ENCODE peak calls at places on chromosomes 3 and 15, in four cellular contexts. Q is nucleus accumbens; C is activated T-cell treated with anti-CD3 and anti-CD28 coated beads, Interleukin-2, amount 50 U/mL, for 72 hours; Z is mammary epithelial cell. V is an unnamed sample.

GRCh38 chr15:89221543-89221942 is at the start of gene RLBP1:
- DNase-seq in Q (peak), C (no peak), Z (peak), V (no peak)

GRCh38 chr3:105614288-105615030 is 247.8 kb downstream of the ALCAM start:
- DNase-seq in Q (no peak), C (no peak), Z (no peak), V (no peak)

GRCh38 chr3:55185380-55185779 is 257.5 kb upstream of the LRTM1 start:
- DNase-seq in Q (no peak), C (no peak), Z (no peak), V (no peak)

GRCh38 chr3:66035763-66036477 is 2.8 kb downstream of the MAGI1 start:
- DNase-seq in Q (no peak), C (no peak), Z (no peak), V (no peak)

GRCh38 chr3:53696401-53697172 is 149.6 kb downstream of the CHDH start:
- DNase-seq in Q (no peak), C (no peak), Z (no peak), V (peak)

GRCh38 chr15:40932625-40933519 is 3.7 kb downstream of the DLL4 start:
- DNase-seq in Q (no peak), C (no peak), Z (no peak), V (no peak)

GRCh38 chr15:65192016-65192415 is 6.9 kb upstream of the CLPX start:
- DNase-seq in Q (no peak), C (no peak), Z (no peak), V (no peak)

GRCh38 chr15:31364301-31365031 is 37.8 kb downstream of the KLF13 start:
- DNase-seq in Q (no peak), C (no peak), Z (peak), V (no peak)

GRCh38 chr3:138935864-138936762 is 10.8 kb downstream of the FOXL2 start:
- DNase-seq in Q (peak), C (peak), Z (peak), V (peak)

GRCh38 chr3:31738423-31738822 is 205.7 kb downstream of the STT3B start:
- DNase-seq in Q (no peak), C (no peak), Z (no peak), V (peak)

GRCh38 chr15:99438691-99439523 is 126.9 kb upstream of the MEF2A start:
- DNase-seq in Q (no peak), C (no peak), Z (no peak), V (no peak)

GRCh38 chr15:31268911-31269784 is 57.5 kb upstream of the KLF13 start:
- DNase-seq in Q (no peak), C (no peak), Z (no peak), V (no peak)

GRCh38 chr3:133996996-133997395 is 32.7 kb downstream of the SLCO2A1 start:
- DNase-seq in Q (no peak), C (no peak), Z (no peak), V (no peak)

GRCh38 chr3:85758442-85758841 is 799.7 kb downstream of the CADM2 start:
- DNase-seq in Q (no peak), C (no peak), Z (peak), V (no peak)

GRCh38 chr15:31212286-31212685 is 110.8 kb upstream of the TRPM1 start:
- DNase-seq in Q (no peak), C (no peak), Z (no peak), V (no peak)

GRCh38 chr3:8561365-8561764 is 59.7 kb downstream of the LMCD1 start:
- DNase-seq in Q (no peak), C (no peak), Z (no peak), V (no peak)

GRCh38 chr3:30146978-30147377 is 459.4 kb upstream of the TGFBR2 start:
- DNase-seq in Q (no peak), C (no peak), Z (no peak), V (no peak)

GRCh38 chr15:26065723-26066122 is 202.6 kb upstream of the ATP10A start:
- DNase-seq in Q (no peak), C (no peak), Z (no peak), V (no peak)

GRCh38 chr3:65342084-65342683 is 654.4 kb upstream of the ADAMTS9 start:
- DNase-seq in Q (no peak), C (peak), Z (peak), V (no peak)

GRCh38 chr3:54134155-54134554 is 11.8 kb downstream of the CACNA2D3 start:
- DNase-seq in Q (no peak), C (no peak), Z (no peak), V (no peak)

GRCh38 chr3:47096955-47097354 is 67.0 kb downstream of the SETD2 start:
- DNase-seq in Q (no peak), C (no peak), Z (peak), V (no peak)

GRCh38 chr3:4512895-4513616 is 19.9 kb downstream of the ITPR1 start:
- DNase-seq in Q (no peak), C (no peak), Z (no peak), V (no peak)

GRCh38 chr15:74227968-74228722 is 8.0 kb upstream of the CCDC33 start:
- DNase-seq in Q (no peak), C (no peak), Z (no peak), V (no peak)

GRCh38 chr3:112889357-112889756 is 42.7 kb upstream of the CD200R1L start:
- DNase-seq in Q (no peak), C (no peak), Z (no peak), V (no peak)

GRCh38 chr3:164572436-164572835 is 505.9 kb downstream of the SI start:
- DNase-seq in Q (no peak), C (no peak), Z (no peak), V (no peak)

GRCh38 chr3:52317601-52318000 is 1.5 kb downstream of the DNAH1 start:
- DNase-seq in Q (no peak), C (peak), Z (peak), V (peak)

GRCh38 chr3:36944012-36944640 is 728 bp downstream of the TRANK1 start:
- DNase-seq in Q (peak), C (peak), Z (peak), V (peak)

GRCh38 chr3:147945968-147946519 is 536.9 kb downstream of the ZIC1 start:
- DNase-seq in Q (peak), C (no peak), Z (peak), V (peak)

GRCh38 chr3:107855710-107856109 is 235.1 kb downstream of the CD47 start:
- DNase-seq in Q (no peak), C (no peak), Z (peak), V (no peak)

GRCh38 chr3:67377299-67377698 is 277.1 kb downstream of the SUCLG2 start:
- DNase-seq in Q (no peak), C (no peak), Z (no peak), V (no peak)

GRCh38 chr15:77002954-77003912 is 8.3 kb downstream of the PSTPIP1 start:
- DNase-seq in Q (peak), C (peak), Z (no peak), V (peak)

GRCh38 chr15:81215531-81215930 is 18.9 kb downstream of the IL16 start:
- DNase-seq in Q (no peak), C (no peak), Z (no peak), V (no peak)

V was measured in mucosa of gallbladder.